ENCODE peak calls at places on chromosomes 3 and 15, in four cellular contexts. M, L, S and D are unnamed samples.

GRCh38 chr3:195059471-195060216 is 211.3 kb downstream of the XXYLT1 start:
- DNase-seq in L (no peak), M (no peak), S (no peak), D (no peak)

GRCh38 chr3:158447408-158447807 is 123.6 kb upstream of the MLF1 start:
- DNase-seq in S (no peak), L (no peak), M (no peak), D (no peak)

GRCh38 chr3:67083277-67083676 is 85.2 kb downstream of the KBTBD8 start:
- DNase-seq in M (no peak), L (no peak), S (no peak), D (no peak)

GRCh38 chr3:135081451-135082434 is 286.7 kb downstream of the EPHB1 start:
- DNase-seq in S (no peak), M (no peak), L (no peak), D (no peak)

GRCh38 chr3:61574854-61575253 is 13.5 kb downstream of the PTPRG start:
- DNase-seq in M (no peak), L (no peak), S (peak), D (peak)

GRCh38 chr15:30791239-30791638 is 112.5 kb upstream of the FAN1 start:
- DNase-seq in M (no peak), L (no peak), S (no peak), D (no peak)

GRCh38 chr3:4738737-4739274 is 240.4 kb upstream of the BHLHE40 start:
- DNase-seq in L (no peak), S (no peak), M (no peak), D (no peak)

GRCh38 chr3:50671331-50671730 is 3.4 kb upstream of the DOCK3 start:
- DNase-seq in S (peak), L (no peak), M (no peak), D (peak)

GRCh38 chr3:159763466-159764210 is 225.0 kb upstream of the IL12A start:
- DNase-seq in L (peak), S (no peak), M (peak), D (peak)

GRCh38 chr15:65867244-65867643 is 2.0 kb upstream of the RAB11A start:
- DNase-seq in L (no peak), M (no peak), S (no peak), D (no peak)

GRCh38 chr15:38378162-38378560 is 75.8 kb upstream of the FAM98B start:
- DNase-seq in M (peak), L (peak), S (no peak), D (no peak)

GRCh38 chr15:62989366-62990055 is 53.0 kb upstream of the TPM1 start:
- DNase-seq in M (no peak), S (no peak), L (no peak), D (peak)

GRCh38 chr3:10941972-10942371 is 50.6 kb upstream of the SLC6A1 start:
- DNase-seq in S (no peak), M (no peak), L (no peak), D (no peak)

GRCh38 chr15:76983588-76984379 is 11.1 kb upstream of the PSTPIP1 start:
- DNase-seq in S (no peak), M (no peak), L (no peak), D (no peak)

DNA sequence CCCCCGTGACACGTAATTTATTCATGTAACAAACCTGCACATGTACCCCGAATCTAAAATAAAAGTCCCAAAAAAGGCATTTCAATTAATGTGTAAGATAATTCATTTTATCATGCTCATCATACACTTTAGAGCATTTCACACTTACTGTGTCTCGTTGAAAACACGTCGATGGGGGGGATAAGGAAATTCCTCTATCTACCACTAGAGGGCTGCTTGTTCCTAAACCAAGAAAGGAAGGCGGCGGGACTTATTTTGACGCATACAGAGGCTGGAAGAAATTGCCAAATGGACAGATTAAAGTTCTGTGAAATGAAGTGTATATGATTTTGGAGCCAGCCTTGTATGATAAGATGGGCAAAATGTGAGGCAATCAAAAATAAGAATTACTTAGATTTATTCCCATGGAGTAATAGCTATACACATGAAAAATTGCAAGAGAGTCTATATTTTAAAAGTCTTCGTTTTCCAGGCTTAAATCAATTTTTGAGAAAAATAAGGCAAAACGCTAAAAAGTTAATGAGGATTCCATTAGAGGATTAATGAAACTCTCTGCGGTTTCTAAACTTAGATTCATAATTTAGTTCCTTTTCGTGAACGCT is 346.8 kb downstream of the CNTN3 start:
- DNase-seq in S (no peak), L (no peak), M (no peak), D (peak)
- TF ChIP-seq CTCF in S (peak), L (peak), M (peak), D (peak)

DNA sequence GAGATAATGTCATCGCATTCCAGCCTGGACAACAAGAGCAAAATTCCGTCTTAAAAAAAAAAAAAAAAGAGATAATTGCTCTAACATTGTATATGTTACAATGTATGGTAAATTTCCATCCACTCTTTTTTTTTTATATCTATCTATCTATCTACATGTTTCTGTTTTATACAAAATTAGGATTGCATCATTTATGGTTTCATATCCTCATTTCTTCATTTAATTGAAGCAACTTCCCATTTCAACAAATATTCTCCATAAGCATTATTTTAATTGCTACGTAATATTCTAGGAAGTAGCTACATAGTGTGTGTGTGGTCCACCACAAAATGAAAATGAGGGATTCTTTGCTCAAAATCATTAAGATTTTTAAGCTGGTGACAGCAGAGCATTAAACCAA is 18.4 kb downstream of the RBP1 start:
- DNase-seq in S (no peak), L (no peak), M (no peak), D (no peak)
- H3K4me3 ChIP-seq in S (no peak), L (no peak), M (no peak), D (no peak)

GRCh38 chr3:77041156-77041696 is 1.3 kb downstream of the ROBO2 start:
- DNase-seq in S (no peak), L (no peak), M (no peak), D (no peak)

GRCh38 chr3:77039606-77040553 is at the start of gene ROBO2:
- DNase-seq in S (no peak), M (peak), L (no peak), D (peak)

GRCh38 chr3:77041756-77042155 is 1.9 kb downstream of the ROBO2 start:
- DNase-seq in S (no peak), M (no peak), L (no peak), D (no peak)

GRCh38 chr3:77045686-77046085 is 5.8 kb downstream of the ROBO2 start:
- DNase-seq in M (no peak), S (no peak), L (no peak), D (no peak)

GRCh38 chr3:77042892-77043291 is 3.0 kb downstream of the ROBO2 start:
- DNase-seq in S (no peak), M (no peak), L (no peak), D (no peak)
- TF ChIP-seq CTCF in S (no peak), M (no peak), L (no peak), D (peak)

DNA sequence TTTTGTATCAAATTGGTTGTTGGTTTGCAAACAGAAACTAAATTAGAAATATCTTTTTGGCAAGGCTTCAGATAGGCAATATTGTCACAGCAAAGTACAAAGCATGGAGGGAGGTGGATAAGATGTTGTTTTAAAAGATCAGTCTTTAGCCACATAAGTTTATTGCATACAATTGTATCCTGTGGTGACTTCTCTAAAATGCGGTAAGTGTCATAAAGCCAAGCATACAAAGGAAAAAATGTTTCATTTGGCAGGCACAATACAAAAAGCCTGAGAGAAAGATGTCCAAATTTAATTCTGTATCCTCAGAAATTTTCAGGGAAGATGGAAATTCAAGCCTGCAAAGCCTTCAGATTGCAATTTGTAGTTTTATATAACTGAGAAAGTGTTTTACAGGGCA is 7.7 kb downstream of the KAT2B start:
- DNase-seq in S (no peak), M (no peak), L (no peak), D (no peak)
- H3K4me3 ChIP-seq in S (no peak), M (no peak), L (no peak), D (no peak)

GRCh38 chr3:39065197-39065596 is 13.4 kb downstream of the WDR48 start:
- DNase-seq in L (no peak), S (no peak), M (no peak), D (peak)
- TF ChIP-seq CTCF in L (no peak), S (peak), M (no peak), D (peak)

DNA sequence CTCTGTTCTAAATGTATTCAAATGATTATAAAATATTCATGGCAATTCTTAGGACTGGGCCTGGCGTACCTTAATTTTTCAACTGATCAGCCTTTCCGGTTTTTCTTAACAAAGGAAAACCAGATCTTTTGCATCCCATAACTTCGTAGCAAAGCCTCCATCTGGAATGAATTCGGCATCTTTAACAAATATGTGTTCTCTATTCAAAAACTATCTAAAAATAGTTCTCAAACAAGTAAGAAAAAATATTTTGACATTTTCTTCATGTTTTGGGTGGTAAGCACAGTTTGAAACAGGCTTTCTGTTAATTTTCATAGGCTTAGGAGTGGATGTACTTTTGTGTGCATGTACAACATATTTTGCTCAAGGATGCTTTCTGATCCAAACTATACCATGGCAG is 55.0 kb downstream of the RBMS3 start:
- DNase-seq in M (no peak), S (no peak), L (no peak), D (no peak)
- H3K4me3 ChIP-seq in M (no peak), S (peak), L (peak), D (peak)

GRCh38 chr15:41323611-41324010 is 8.8 kb downstream of the OIP5 start:
- DNase-seq in M (no peak), S (no peak), L (no peak), D (no peak)
- TF ChIP-seq CTCF in M (no peak), S (no peak), L (no peak), D (no peak)

DNA sequence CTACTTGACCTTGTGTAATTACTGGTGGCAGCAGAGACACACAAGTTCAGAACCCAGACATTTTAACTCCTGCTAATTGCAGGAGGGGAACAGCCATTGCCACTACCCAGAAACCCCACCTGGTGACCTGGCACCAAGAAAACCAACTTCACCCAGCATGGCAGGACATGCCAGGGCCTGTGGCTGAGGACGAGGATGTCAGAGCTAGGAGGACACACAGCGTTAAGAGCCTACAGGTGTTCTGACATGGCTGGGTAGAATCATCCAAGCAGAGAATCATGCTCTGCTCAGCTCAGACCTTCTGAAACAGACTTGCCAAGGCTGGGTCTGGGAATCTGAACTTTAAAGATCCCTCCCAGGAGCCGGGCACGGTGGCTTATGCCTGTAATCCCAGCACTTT is 11.7 kb upstream of the SPATA12 start:
- DNase-seq in S (no peak), M (no peak), L (no peak), D (no peak)
- H3K4me3 ChIP-seq in S (no peak), M (no peak), L (no peak), D (no peak)

GRCh38 chr15:72585025-72585424 is 69.5 kb upstream of the GOLGA6B start:
- DNase-seq in M (no peak), L (no peak), S (no peak), D (no peak)

GRCh38 chr15:72584006-72584405 is 70.5 kb upstream of the GOLGA6B start:
- DNase-seq in L (no peak), M (no peak), S (no peak), D (no peak)

GRCh38 chr15:72590427-72590826 is 64.1 kb upstream of the GOLGA6B start:
- DNase-seq in M (no peak), L (no peak), S (no peak), D (no peak)

GRCh38 chr15:72588096-72588495 is 66.4 kb upstream of the GOLGA6B start:
- DNase-seq in M (no peak), S (no peak), L (no peak), D (no peak)

DNA sequence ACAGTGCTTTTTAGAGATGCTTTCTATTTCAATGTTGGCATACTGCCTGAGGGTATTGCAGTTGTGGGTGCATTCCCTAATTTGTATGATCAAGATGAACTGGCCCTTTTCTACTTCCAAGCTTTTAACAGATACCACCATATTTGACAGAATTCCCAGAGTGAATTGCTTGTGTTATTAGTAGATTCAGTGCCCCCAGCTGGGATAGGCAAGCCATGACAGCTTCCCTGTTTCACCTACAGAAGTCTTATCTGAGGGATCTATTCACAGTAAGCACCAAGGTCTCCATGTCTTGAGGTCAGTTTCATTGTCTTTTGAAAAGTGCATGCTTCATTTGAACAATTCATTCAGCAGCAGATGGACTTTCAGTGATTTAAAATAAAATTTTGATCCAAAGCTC is 68.8 kb upstream of the GOLGA6B start:
- DNase-seq in M (no peak), L (no peak), S (no peak), D (peak)
- TF ChIP-seq CTCF in M (no peak), L (no peak), S (no peak), D (peak)

DNA sequence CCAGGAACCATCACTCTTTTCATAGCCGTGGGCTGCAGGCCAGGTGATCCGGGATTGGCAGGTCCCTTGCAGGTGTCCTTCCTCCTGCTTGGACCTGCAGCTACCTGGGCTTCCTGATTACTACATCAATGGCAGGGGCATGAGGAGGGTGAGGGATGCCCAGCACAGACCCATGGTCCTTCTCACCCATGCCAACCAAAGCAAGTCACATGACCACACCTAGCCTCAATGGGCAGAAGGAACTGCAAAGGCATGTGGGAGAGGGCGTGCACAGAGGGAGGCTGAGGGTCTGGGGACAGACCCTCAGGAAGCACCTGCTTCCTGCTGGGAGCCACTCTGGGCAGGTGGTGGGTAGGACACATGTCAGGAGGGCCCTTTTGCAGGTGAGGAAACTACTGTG is 105.2 kb downstream of the NUP210 start:
- DNase-seq in L (no peak), S (no peak), M (no peak), D (no peak)
- H3K4me3 ChIP-seq in L (no peak), S (no peak), M (no peak), D (no peak)